ENCODE peak calls at places on chromosomes 2 and 18, in ten cellular contexts. H is neural crest cell, J is brain microvascular endothelial cell, X is Peyer's patch, Q is foreskin fibroblast, B is cardiac muscle cell, A is endothelial cell, F is glutamatergic neuron, L is AG04450, Y is endodermal cell. C is an unnamed sample.

GRCh38 chr2:41939410-41939775 is 108.4 kb upstream of the PKDCC start:
- DNase-seq in H (no peak), J (no peak), X (no peak), Q (no peak), B (no peak), A (no peak), F (peak), L (no peak), Y (no peak), C (no peak)

GRCh38 chr18:75384144-75384543 is 43.4 kb downstream of the SMIM21 start:
- DNase-seq in H (no peak), J (no peak), X (no peak), Q (no peak), B (no peak), A (no peak), F (no peak), L (no peak), Y (no peak), C (no peak)

GRCh38 chr2:50849205-50849604 is 182.7 kb downstream of the NRXN1 start:
- DNase-seq in H (no peak), J (no peak), X (no peak), Q (no peak), B (no peak), A (no peak), F (no peak), L (no peak), Y (no peak), C (no peak)

GRCh38 chr2:148604927-148605326 is 39.6 kb upstream of the EPC2 start:
- DNase-seq in H (no peak), J (no peak), X (no peak), Q (no peak), B (no peak), A (no peak), F (no peak), L (no peak), Y (no peak), C (no peak)

GRCh38 chr2:156445311-156446218 is 9.4 kb downstream of the GPD2 start:
- DNase-seq in H (no peak), J (peak), X (no peak), Q (peak), B (peak), A (no peak), F (no peak), L (peak), Y (no peak), C (peak)

GRCh38 chr2:215409331-215410127 is 26.3 kb downstream of the FN1 start:
- DNase-seq in H (no peak), J (peak), X (no peak), Q (no peak), B (no peak), A (no peak), F (no peak), L (no peak), Y (no peak), C (no peak)

GRCh38 chr2:206144383-206144782 is 14.9 kb downstream of the NDUFS1 start:
- DNase-seq in H (no peak), J (no peak), X (no peak), Q (no peak), B (no peak), A (no peak), F (no peak), L (no peak), Y (no peak), C (no peak)

GRCh38 chr2:151071382-151071781 is 190.3 kb downstream of the RBM43 start:
- DNase-seq in H (no peak), J (peak), X (no peak), Q (peak), B (peak), A (peak), F (no peak), L (no peak), Y (peak), C (peak)

GRCh38 chr2:42028571-42029148 is 19.2 kb upstream of the PKDCC start:
- DNase-seq in H (no peak), J (no peak), X (no peak), Q (no peak), B (peak), A (no peak), F (no peak), L (no peak), Y (no peak), C (peak)

GRCh38 chr18:60059216-60059615 is 159.4 kb downstream of the PMAIP1 start:
- DNase-seq in H (no peak), J (no peak), X (no peak), Q (no peak), B (no peak), A (no peak), F (no peak), L (no peak), Y (no peak), C (no peak)

GRCh38 chr2:3827673-3828575 is 124.5 kb downstream of the DCDC2C start:
- DNase-seq in H (peak), J (peak), X (no peak), Q (no peak), B (peak), A (peak), F (peak), L (peak), Y (peak), C (peak)

GRCh38 chr18:22872894-22873537 is 60.1 kb upstream of the RBBP8 start:
- DNase-seq in H (no peak), J (no peak), X (no peak), Q (no peak), B (peak), A (no peak), F (no peak), L (no peak), Y (no peak), C (peak)

GRCh38 chr2:70069049-70069448 is 18.2 kb upstream of the PCBP1 start:
- DNase-seq in H (no peak), J (no peak), X (peak), Q (no peak), B (no peak), A (no peak), F (no peak), L (no peak), Y (no peak), C (no peak)

GRCh38 chr18:25599443-25599842 is 247.5 kb upstream of the ZNF521 start:
- DNase-seq in H (no peak), J (no peak), X (no peak), Q (no peak), B (no peak), A (no peak), F (no peak), L (no peak), Y (no peak), C (no peak)

GRCh38 chr2:65620026-65620425 is 187.6 kb upstream of the SPRED2 start:
- DNase-seq in H (no peak), J (no peak), X (no peak), Q (no peak), B (no peak), A (no peak), F (no peak), L (no peak), Y (no peak), C (no peak)

GRCh38 chr18:39453882-39454281 is 1888.3 kb upstream of the CELF4 start:
- DNase-seq in H (no peak), J (peak), X (no peak), Q (peak), B (peak), A (peak), F (no peak), L (peak), Y (peak), C (peak)

GRCh38 chr18:57286949-57287348 is 65.4 kb upstream of the ST8SIA3 start:
- DNase-seq in H (no peak), J (no peak), X (no peak), Q (no peak), B (no peak), A (no peak), F (no peak), L (no peak), Y (no peak), C (no peak)

GRCh38 chr2:220779918-220780317 is 792.2 kb downstream of the EPHA4 start:
- DNase-seq in H (no peak), J (peak), X (no peak), Q (peak), B (peak), A (no peak), F (no peak), L (peak), Y (no peak), C (peak)

GRCh38 chr2:200985806-200986205 is 22.3 kb upstream of the ORC2 start:
- DNase-seq in H (no peak), J (peak), X (no peak), Q (peak), B (peak), A (no peak), F (no peak), L (peak), Y (no peak), C (no peak)

GRCh38 chr2:152755029-152755428 is 36.6 kb downstream of the ARL6IP6 start:
- DNase-seq in H (no peak), J (no peak), X (no peak), Q (no peak), B (peak), A (peak), F (peak), L (no peak), Y (peak), C (peak)

GRCh38 chr2:213149332-213149875 is 2.0 kb downstream of the IKZF2 start:
- DNase-seq in H (no peak), J (no peak), X (no peak), Q (no peak), B (peak), A (no peak), F (no peak), L (no peak), Y (no peak), C (peak)

GRCh38 chr2:188986839-188987238 is 12.7 kb downstream of the COL3A1 start:
- DNase-seq in H (no peak), J (peak), X (no peak), Q (peak), B (peak), A (no peak), F (no peak), L (no peak), Y (no peak), C (peak)

GRCh38 chr2:143161982-143162837 is 33.0 kb downstream of the ARHGAP15 start:
- DNase-seq in H (peak), J (peak), X (no peak), Q (peak), B (peak), A (peak), F (peak), L (peak), Y (peak), C (peak)

GRCh38 chr18:59352250-59352855 is 6.7 kb downstream of the LMAN1 start:
- DNase-seq in H (no peak), J (no peak), X (no peak), Q (no peak), B (no peak), A (no peak), F (no peak), L (no peak), Y (no peak), C (no peak)

GRCh38 chr18:7545734-7546133 is 21.4 kb upstream of the PTPRM start:
- DNase-seq in H (no peak), J (no peak), X (no peak), Q (peak), B (peak), A (no peak), F (no peak), L (no peak), Y (no peak), C (peak)

GRCh38 chr2:162934191-162934590 is 95.6 kb upstream of the KCNH7 start:
- DNase-seq in H (no peak), J (no peak), X (no peak), Q (no peak), B (no peak), A (no peak), F (no peak), L (no peak), Y (no peak), C (peak)

GRCh38 chr2:182301093-182301492 is 125.7 kb downstream of the PDE1A start:
- DNase-seq in H (no peak), J (no peak), X (no peak), Q (peak), B (peak), A (no peak), F (no peak), L (no peak), Y (no peak), C (peak)
- TF ChIP-seq CTCF in H (no peak), J (no peak), X (no peak), Q (no peak), B (no peak), A (no peak), F (no peak), L (no peak), Y (no peak), C (no peak)

GRCh38 chr2:26970244-26970927 is at the start of gene MAPRE3:
- DNase-seq in H (peak), J (peak), X (peak), Q (peak), B (peak), A (peak), F (peak), L (no peak), Y (peak), C (peak)
- TF ChIP-seq CTCF in H (no peak), J (no peak), X (no peak), Q (no peak), B (no peak), A (no peak), F (no peak), L (no peak), Y (no peak), C (no peak)

DNA sequence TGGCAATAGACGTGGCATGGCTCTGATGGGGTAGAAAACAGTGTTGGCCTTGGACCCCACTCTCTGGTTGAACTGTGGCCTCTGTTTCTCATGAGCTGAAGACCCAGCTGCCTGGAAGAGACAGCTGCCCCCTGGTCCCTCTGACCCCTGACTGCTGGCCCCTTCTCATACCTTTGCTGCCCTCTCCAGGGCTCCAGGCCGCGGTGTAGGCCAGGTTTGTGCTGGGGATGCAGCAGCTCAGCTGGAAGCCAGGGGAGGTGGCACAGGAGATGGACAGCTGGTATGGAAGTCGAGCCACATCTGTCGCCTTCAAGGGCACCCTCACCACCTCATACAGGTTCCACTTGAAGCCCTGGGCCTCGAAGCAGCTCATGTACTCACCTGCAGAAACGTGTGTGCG is 31.7 kb upstream of the SELENOI start:
- DNase-seq in H (no peak), J (no peak), X (peak), Q (no peak), B (no peak), A (no peak), F (no peak), L (no peak), Y (peak), C (no peak)
- TF ChIP-seq CTCF in H (no peak), J (peak), X (no peak), Q (no peak), B (no peak), A (no peak), F (no peak), L (no peak), Y (peak), C (no peak)

DNA sequence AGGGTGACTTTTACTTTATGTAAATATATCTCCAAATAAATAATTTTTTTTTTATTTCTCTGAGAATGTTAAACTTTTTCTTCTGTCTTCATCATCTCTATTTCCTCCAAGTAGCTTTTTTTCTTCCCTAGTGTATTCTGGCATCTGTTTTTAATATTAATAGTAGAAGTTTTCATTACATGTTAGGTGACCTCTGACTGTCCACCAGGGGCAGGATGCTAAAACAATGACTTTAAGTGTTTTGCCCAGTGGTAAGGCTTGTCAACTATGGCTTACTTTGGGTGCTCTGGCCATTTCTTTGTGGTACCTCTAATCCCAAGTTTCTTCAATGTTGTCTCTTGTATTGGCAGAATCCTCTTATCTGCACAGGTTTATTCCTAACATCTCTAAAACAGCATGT is 127.1 kb downstream of the SRBD1 start:
- DNase-seq in H (no peak), J (no peak), X (no peak), Q (peak), B (no peak), A (no peak), F (no peak), L (no peak), Y (no peak), C (peak)
- TF ChIP-seq CTCF in H (peak), J (peak), X (no peak), Q (peak), B (peak), A (peak), F (peak), L (peak), Y (peak), C (peak)

GRCh38 chr2:227033471-227034148 is 130.4 kb downstream of the COL4A4 start:
- DNase-seq in H (peak), J (peak), X (peak), Q (peak), B (peak), A (peak), F (peak), L (peak), Y (peak), C (peak)
- TF ChIP-seq CTCF in H (peak), J (peak), X (no peak), Q (peak), B (peak), A (peak), F (peak), L (peak), Y (peak), C (peak)

DNA sequence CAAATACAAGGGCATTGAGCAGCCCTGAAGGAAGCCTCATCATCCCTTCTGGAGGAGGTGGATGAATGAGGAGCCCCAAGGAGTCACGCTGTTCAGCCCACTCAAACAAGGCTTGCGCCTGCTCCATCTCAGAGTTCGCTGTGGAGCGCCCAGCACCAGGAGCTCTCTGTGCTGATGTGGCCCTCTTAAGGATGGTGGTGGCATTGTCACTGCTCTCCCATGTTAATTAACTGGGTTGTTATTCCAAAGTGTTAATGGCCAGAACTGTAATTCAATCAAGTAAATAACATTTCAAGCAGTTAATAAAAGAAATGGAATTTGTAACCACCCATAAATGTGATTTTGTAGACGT is 726.0 kb upstream of the RAB6C start:
- DNase-seq in H (peak), J (no peak), X (no peak), Q (no peak), B (peak), A (peak), F (no peak), L (no peak), Y (peak), C (no peak)
- TF ChIP-seq CTCF in H (peak), J (no peak), X (no peak), Q (no peak), B (peak), A (peak), F (peak), L (no peak), Y (peak), C (no peak)

DNA sequence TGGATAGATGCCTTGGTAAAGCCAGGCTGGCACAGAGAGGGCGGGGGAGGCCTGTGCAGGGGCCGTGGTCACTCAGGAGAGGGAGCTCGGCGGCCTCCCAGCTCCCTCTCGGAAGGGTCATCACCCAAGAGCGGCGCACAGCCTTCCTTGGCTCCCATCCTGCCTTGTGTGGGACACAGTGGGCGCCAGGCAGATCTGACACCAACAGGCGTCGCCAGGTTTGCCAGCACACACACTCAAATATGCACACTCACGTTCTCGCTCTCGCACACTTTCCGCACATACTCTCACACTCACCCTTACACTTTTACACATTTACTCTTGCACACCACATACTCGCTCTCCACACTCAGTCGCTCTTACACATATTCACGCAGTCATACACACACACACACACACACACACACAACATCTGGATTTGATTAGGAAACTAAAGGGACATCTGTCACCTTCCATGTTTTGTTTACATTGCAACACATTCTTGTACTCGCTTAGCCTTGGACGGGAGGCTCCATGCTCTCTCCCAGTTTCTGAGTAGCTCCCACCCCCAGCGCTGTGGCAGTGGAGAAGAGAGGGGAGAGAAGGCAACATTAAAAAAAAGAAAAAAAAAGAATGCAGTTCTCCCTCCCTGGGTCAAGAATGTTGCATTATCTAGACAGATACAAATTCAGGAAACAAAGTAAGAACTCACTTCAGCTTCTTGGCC is 10.5 kb downstream of the CHMP1B start:
- DNase-seq in H (no peak), J (no peak), X (no peak), Q (peak), B (peak), A (no peak), F (no peak), L (no peak), Y (peak), C (no peak)
- TF ChIP-seq CTCF in H (no peak), J (no peak), X (no peak), Q (no peak), B (no peak), A (no peak), F (no peak), L (no peak), Y (no peak), C (no peak)

GRCh38 chr2:63840785-63841253 is 877 bp upstream of the UGP2 start:
- DNase-seq in H (peak), J (peak), X (peak), Q (peak), B (peak), A (peak), F (peak), L (peak), Y (peak), C (peak)
- TF ChIP-seq CTCF in H (no peak), J (no peak), X (no peak), Q (no peak), B (no peak), A (no peak), F (no peak), L (no peak), Y (no peak), C (no peak)

GRCh38 chr2:44130441-44130840 is 38.2 kb upstream of the PPM1B start:
- DNase-seq in H (no peak), J (peak), X (no peak), Q (peak), B (peak), A (no peak), F (no peak), L (peak), Y (no peak), C (peak)
- TF ChIP-seq CTCF in H (no peak), J (no peak), X (no peak), Q (no peak), B (no peak), A (no peak), F (no peak), L (no peak), Y (no peak), C (no peak)

DNA sequence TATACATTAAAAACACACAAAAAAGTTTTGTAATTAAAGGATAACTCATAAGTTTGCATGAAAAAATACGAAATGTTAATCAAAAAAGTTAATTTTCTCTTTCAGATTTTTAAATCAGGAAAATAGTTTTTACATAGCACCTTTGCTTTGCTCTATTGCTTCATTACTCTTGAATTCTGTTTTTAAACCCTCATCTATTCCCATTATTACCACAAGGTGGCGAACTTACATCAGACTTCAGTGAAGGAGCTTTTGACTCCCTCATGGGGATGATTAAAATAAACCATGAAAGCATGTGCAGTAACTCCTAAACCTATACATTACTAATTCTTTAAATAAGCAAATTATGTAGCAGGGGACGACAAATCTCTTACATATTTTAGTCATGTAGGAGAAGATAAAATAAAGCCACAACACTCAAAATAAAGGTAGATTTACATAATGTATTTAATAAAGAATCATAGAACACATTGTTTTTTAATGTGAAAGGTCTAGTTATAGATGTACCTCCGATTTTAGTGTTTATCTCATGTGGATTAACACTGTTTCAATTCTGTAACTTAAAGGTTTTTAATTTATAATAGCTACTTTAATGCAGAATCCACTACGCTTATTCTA is 105.2 kb downstream of the NETO1 start:
- DNase-seq in H (peak), J (peak), X (no peak), Q (peak), B (peak), A (peak), F (no peak), L (peak), Y (no peak), C (peak)
- TF ChIP-seq CTCF in H (peak), J (peak), X (peak), Q (peak), B (peak), A (peak), F (peak), L (peak), Y (peak), C (peak)

C was measured in cardiac fibroblast.